ENCODE peak calls at places on chromosomes 1 and 21, in seven cellular contexts. I, Z, V, R, Q, C and S are unnamed samples. For H3K4me1, the result is how much of the 10 kb centered on the place peaks cover.

GRCh38 chr21:34022557-34023335 is 50.6 kb upstream of the MRPS6 start:
- DNase-seq in C (no peak), R (no peak), Z (no peak), Q (peak), V (no peak), I (peak), S (no peak)

GRCh38 chr1:33018112-33018511 is 18.6 kb downstream of the AK2 start:
- DNase-seq in R (no peak), I (no peak), V (no peak), Q (peak), Z (no peak), C (no peak), S (no peak)

GRCh38 chr1:13513063-13513884 is 529 bp downstream of the LRRC38 start:
- DNase-seq in R (no peak), Z (no peak), Q (no peak), C (no peak), V (no peak), I (no peak), S (no peak)

GRCh38 chr1:235277709-235278108 is 50.3 kb downstream of the ARID4B start:
- DNase-seq in R (no peak), V (no peak), Z (no peak), Q (no peak), I (peak), C (no peak), S (no peak)

GRCh38 chr1:203858055-203858454 is 3.3 kb upstream of the SNRPE start:
- DNase-seq in Q (no peak), C (no peak), V (no peak), I (peak), Z (no peak), R (no peak), S (no peak)

GRCh38 chr21:26116456-26117011 is 54.0 kb downstream of the APP start:
- DNase-seq in I (peak), C (no peak), Z (no peak), V (no peak), Q (no peak), R (no peak), S (no peak)

GRCh38 chr1:181097242-181097641 is 8.7 kb downstream of the IER5 start:
- DNase-seq in C (no peak), Q (no peak), V (no peak), R (no peak), Z (no peak), I (peak), S (no peak)

GRCh38 chr1:204127597-204128242 is 24.1 kb downstream of the ETNK2 start:
- DNase-seq in I (peak), Z (peak), R (peak), V (no peak), C (peak), Q (peak), S (peak)

GRCh38 chr1:243974451-243975292 is 76.4 kb upstream of the ZBTB18 start:
- DNase-seq in I (peak), Q (no peak), R (no peak), Z (no peak), C (no peak), V (no peak), S (no peak)

GRCh38 chr1:160837558-160838205 is 25.0 kb downstream of the CD244 start:
- DNase-seq in Q (no peak), I (peak), V (no peak), C (no peak), Z (peak), R (no peak), S (peak)

GRCh38 chr1:161166669-161167548 is 683 bp downstream of the PPOX start:
- DNase-seq in C (peak), R (no peak), Z (no peak), I (peak), Q (no peak), V (no peak), S (no peak)

GRCh38 chr1:207031016-207031415 is 1.5 kb downstream of the C1orf116 start:
- DNase-seq in V (no peak), Q (no peak), Z (no peak), R (no peak), C (no peak), I (no peak), S (no peak)

GRCh38 chr1:239833709-239834108 is 258.0 kb upstream of the FMN2 start:
- DNase-seq in C (no peak), V (no peak), I (no peak), R (no peak), Z (no peak), Q (no peak), S (no peak)

GRCh38 chr1:85259866-85260345 is 444 bp upstream of the C1orf52 start:
- DNase-seq in C (no peak), Q (peak), V (no peak), R (peak), Z (no peak), I (peak), S (no peak)

GRCh38 chr1:61170328-61171238 is 88.2 kb downstream of the NFIA start:
- DNase-seq in Q (no peak), I (peak), C (no peak), Z (no peak), V (no peak), R (no peak), S (no peak)

GRCh38 chr1:44594871-44595735 is 79.2 kb downstream of the TMEM53 start:
- DNase-seq in C (peak), Q (peak), R (peak), V (peak), Z (peak), I (peak), S (peak)

GRCh38 chr1:20538227-20538626 is 14.1 kb upstream of the FAM43B start:
- DNase-seq in C (no peak), I (no peak), Q (no peak), Z (no peak), V (no peak), R (no peak), S (no peak)

GRCh38 chr21:33425825-33426224 is 22.6 kb downstream of the IFNGR2 start:
- DNase-seq in Q (no peak), C (no peak), Z (no peak), I (no peak), V (no peak), R (no peak), S (no peak)

GRCh38 chr1:150579955-150580642 is 689 bp upstream of the MCL1 start:
- DNase-seq in Q (peak), C (no peak), V (no peak), I (no peak), Z (no peak), R (no peak), S (no peak)

GRCh38 chr1:22728751-22729399 is 18.2 kb downstream of the EPHB2 start:
- DNase-seq in Q (no peak), I (no peak), R (no peak), Z (no peak), V (no peak), C (no peak), S (no peak)

GRCh38 chr1:97943354-97943753 is 22.5 kb upstream of the DPYD start:
- DNase-seq in I (peak), R (no peak), Z (no peak), Q (no peak), V (no peak), C (no peak), S (no peak)

GRCh38 chr1:119159096-119159495 is 18.6 kb upstream of the WARS2 start:
- DNase-seq in I (peak), Z (no peak), R (no peak), C (no peak), Q (no peak), V (no peak), S (no peak)

GRCh38 chr1:202029171-202029665 is 18.8 kb downstream of the ELF3 start:
- DNase-seq in V (no peak), Q (no peak), Z (no peak), I (peak), R (no peak), C (no peak), S (no peak)

GRCh38 chr21:43294194-43294902 is 125.5 kb downstream of the CRYAA start:
- DNase-seq in V (no peak), I (no peak), Z (no peak), C (no peak), Q (no peak), R (no peak), S (peak)

GRCh38 chr1:176897350-176898236 is 266.9 kb downstream of the ASTN1 start:
- DNase-seq in R (peak), Q (no peak), C (peak), V (no peak), Z (peak), I (peak), S (peak)

GRCh38 chr1:79207331-79207730 is 200.8 kb upstream of the ADGRL4 start:
- DNase-seq in C (no peak), I (no peak), R (no peak), V (no peak), Q (no peak), Z (no peak), S (no peak)

GRCh38 chr1:165109013-165109412 is 247.5 kb downstream of the LMX1A start:
- DNase-seq in C (no peak), I (no peak), V (no peak), Z (no peak), R (no peak), Q (no peak), S (no peak)

GRCh38 chr1:81808760-81809159 is 8.0 kb downstream of the ADGRL2 start:
- DNase-seq in I (no peak), Q (no peak), R (no peak), C (no peak), V (no peak), Z (no peak), S (no peak)

GRCh38 chr1:6634278-6635052 is 9.8 kb downstream of the THAP3 start:
- DNase-seq in Z (peak), Q (peak), R (peak), C (peak), I (peak), V (no peak), S (peak)

GRCh38 chr1:1332031-1332755 is 1.1 kb downstream of the TAS1R3 start:
- DNase-seq in I (no peak), Q (no peak), Z (no peak), C (peak), V (no peak), R (no peak), S (no peak)

GRCh38 chr1:119294728-119295127 is 73.9 kb upstream of the HAO2 start:
- DNase-seq in C (no peak), I (no peak), V (no peak), R (no peak), Q (no peak), Z (no peak), S (no peak)

GRCh38 chr1:66354311-66354922 is 179.5 kb upstream of the SGIP1 start:
- DNase-seq in R (no peak), C (no peak), Z (no peak), Q (no peak), V (no peak), I (peak), S (no peak)

GRCh38 chr1:180925471-180926051 is 12.9 kb downstream of the KIAA1614 start:
- DNase-seq in Z (no peak), C (no peak), I (no peak), V (no peak), R (no peak), Q (no peak), S (no peak)

GRCh38 chr1:97834903-97835302 is 85.9 kb downstream of the DPYD start:
- DNase-seq in Z (no peak), I (no peak), V (no peak), C (no peak), Q (no peak), R (no peak), S (no peak)

GRCh38 chr1:235293322-235293942 is 34.5 kb downstream of the ARID4B start:
- DNase-seq in Z (no peak), Q (no peak), C (no peak), R (no peak), I (no peak), V (no peak), S (no peak)

GRCh38 chr1:3714814-3715213 is 37.4 kb upstream of the CCDC27 start:
- DNase-seq in I (no peak), R (no peak), Z (no peak), C (no peak), Q (no peak), V (no peak), S (no peak)

GRCh38 chr1:66944330-66945274 is 19.8 kb downstream of the MIER1 start:
- DNase-seq in Z (no peak), C (no peak), I (peak), V (no peak), Q (peak), R (no peak), S (no peak)

GRCh38 chr1:205541161-205541886 is 36.9 kb downstream of the CDK18 start:
- DNase-seq in Z (peak), C (peak), Q (no peak), V (no peak), I (no peak), R (no peak), S (no peak)

GRCh38 chr1:63772201-63772600 is 1.6 kb upstream of the ROR1 start:
- DNase-seq in I (no peak), Z (no peak), C (no peak), Q (no peak), V (no peak), R (no peak), S (no peak)

DNA sequence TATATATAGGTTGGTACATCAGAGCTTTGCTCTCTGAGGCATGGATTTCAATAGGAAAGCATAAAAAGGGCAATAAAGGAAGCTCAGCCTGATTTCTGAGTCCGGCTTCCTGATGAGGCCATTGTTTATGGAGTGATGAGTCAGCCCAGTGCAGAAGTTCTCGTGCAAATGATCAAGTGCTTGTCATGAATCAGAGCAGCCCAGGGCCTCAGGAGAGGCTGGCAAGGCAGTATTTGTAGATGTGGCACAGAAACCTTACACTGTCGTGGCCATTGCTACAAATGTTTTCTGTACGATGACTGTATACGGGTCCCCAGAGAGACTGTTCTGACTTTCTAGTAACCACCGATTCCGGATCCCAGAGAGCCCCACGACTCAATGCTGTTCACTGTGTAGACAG is 26.7 kb downstream of the UMODL1 start:
- DNase-seq in Q (no peak), I (peak), Z (peak), C (no peak), R (peak), V (peak), S (no peak)
- H3K27ac ChIP-seq in Q (peak), I (peak), Z (peak), C (no peak), R (no peak), V (peak), S (peak)

GRCh38 chr1:109273570-109274288 is 9.2 kb downstream of the PSRC1 start:
- DNase-seq in V (no peak), Z (no peak), R (no peak), I (no peak), C (no peak), Q (no peak), S (peak)

GRCh38 chr1:109274533-109275476 is 8.1 kb downstream of the PSRC1 start:
- DNase-seq in I (peak), R (peak), Z (peak), Q (peak), V (no peak), C (peak), S (peak)

GRCh38 chr1:109277434-109278204 is 5.3 kb downstream of the PSRC1 start:
- DNase-seq in V (peak), C (peak), Q (peak), R (peak), Z (peak), I (peak), S (peak)

GRCh38 chr1:109272831-109273547 is 10.0 kb downstream of the PSRC1 start:
- DNase-seq in V (no peak), C (no peak), Z (no peak), Q (no peak), I (no peak), R (no peak), S (peak)

GRCh38 chr1:109275706-109276345 is 7.1 kb downstream of the PSRC1 start:
- DNase-seq in Z (no peak), V (no peak), I (peak), C (no peak), R (no peak), Q (no peak), S (peak)
- H3K4me1 ChIP-seq in Z (under half), V (under half), I (under half), C (under half), R (under half), Q (under half), S (under half)

GRCh38 chr1:78104322-78104721 is 58.6 kb downstream of the GIPC2 start:
- DNase-seq in Z (no peak), V (no peak), I (peak), C (no peak), R (no peak), Q (no peak), S (no peak)

GRCh38 chr1:78101051-78101450 is 55.3 kb downstream of the GIPC2 start:
- DNase-seq in Z (no peak), R (no peak), C (no peak), Q (no peak), V (no peak), I (no peak), S (no peak)

GRCh38 chr1:78102082-78102481 is 56.3 kb downstream of the GIPC2 start:
- DNase-seq in V (no peak), Z (no peak), C (no peak), R (no peak), Q (no peak), I (peak), S (no peak)

GRCh38 chr1:78102916-78103315 is 57.1 kb downstream of the GIPC2 start:
- DNase-seq in R (no peak), Q (no peak), Z (no peak), I (no peak), C (no peak), V (no peak), S (no peak)

DNA sequence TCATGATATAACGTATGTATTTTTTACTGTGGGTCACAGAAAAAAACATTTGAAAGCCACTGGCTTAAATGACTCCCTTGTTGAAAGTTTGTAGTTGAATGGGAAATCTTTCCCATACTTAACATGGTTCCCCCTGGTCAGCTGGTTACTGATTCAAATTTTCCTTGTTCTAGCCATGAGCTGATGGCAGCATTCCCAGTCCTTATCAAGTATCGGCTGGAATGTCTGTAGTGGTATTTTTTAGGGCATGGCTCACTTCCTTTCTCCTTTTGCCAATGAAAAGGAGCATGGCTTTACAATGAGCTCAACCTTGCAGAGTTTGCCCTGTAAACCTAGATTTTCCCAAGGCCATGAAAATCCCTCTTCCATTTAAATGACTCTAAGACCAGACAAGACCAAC is 55.7 kb downstream of the GIPC2 start:
- DNase-seq in I (peak), Z (peak), R (peak), C (peak), V (peak), Q (no peak), S (no peak)
- H3K27ac ChIP-seq in I (peak), Z (peak), R (peak), C (no peak), V (peak), Q (peak), S (peak)

GRCh38 chr21:42057861-42058437 is 13.2 kb upstream of the UMODL1 start:
- DNase-seq in Z (no peak), V (no peak), Q (no peak), R (no peak), I (no peak), C (no peak), S (no peak)
- H3K4me1 ChIP-seq in Z (under half), V (under half), Q (under half), R (under half), I (under half), C (under half), S (under half)

GRCh38 chr1:47190807-47191206 is 971 bp upstream of the PDZK1IP1 start:
- DNase-seq in R (no peak), C (peak), I (no peak), V (no peak), Z (peak), Q (no peak), S (no peak)
- H3K27ac ChIP-seq in R (no peak), C (no peak), I (no peak), V (peak), Z (peak), Q (no peak), S (peak)